ENCODE peak calls at places on chromosomes 6 and 20, in eight cellular contexts. One of them, this sample, is unnamed.

GRCh38 chr20:53831812-53832211 is 238.2 kb upstream of the ZNF217 start:
- DNase-seq in body of pancreas: no peak
- DNase-seq in breast epithelium: no peak
- DNase-seq in right lobe of liver: no peak
- DNase-seq in heart right ventricle: no peak
- DNase-seq in effector memory CD4-positive, alpha-beta T cell: no peak
- DNase-seq in fibroblast of lung: no peak
- DNase-seq in HCT116: no peak
- DNase-seq in this sample: no peak

GRCh38 chr20:14432597-14432996 is 95.2 kb upstream of the FLRT3 start:
- DNase-seq in body of pancreas: no peak
- DNase-seq in breast epithelium: no peak
- DNase-seq in right lobe of liver: no peak
- DNase-seq in heart right ventricle: no peak
- DNase-seq in effector memory CD4-positive, alpha-beta T cell: no peak
- DNase-seq in fibroblast of lung: no peak
- DNase-seq in HCT116: no peak
- DNase-seq in this sample: no peak

GRCh38 chr20:61886721-61887658 is 178.7 kb downstream of the TAF4 start:
- DNase-seq in body of pancreas: peak; percentile 32
- DNase-seq in breast epithelium: no peak
- DNase-seq in right lobe of liver: no peak
- DNase-seq in heart right ventricle: no peak
- DNase-seq in effector memory CD4-positive, alpha-beta T cell: no peak
- DNase-seq in fibroblast of lung: peak; percentile 46
- DNase-seq in HCT116: peak; percentile 23
- DNase-seq in this sample: no peak

GRCh38 chr20:50477260-50477659 is 32.9 kb upstream of the PTPN1 start:
- DNase-seq in body of pancreas: no peak
- DNase-seq in breast epithelium: no peak
- DNase-seq in right lobe of liver: no peak
- DNase-seq in heart right ventricle: no peak
- DNase-seq in effector memory CD4-positive, alpha-beta T cell: no peak
- DNase-seq in fibroblast of lung: no peak
- DNase-seq in HCT116: no peak
- DNase-seq in this sample: no peak

GRCh38 chr6:151722342-151722741 is 85.1 kb upstream of the ESR1 start:
- DNase-seq in body of pancreas: no peak
- DNase-seq in breast epithelium: no peak
- DNase-seq in right lobe of liver: no peak
- DNase-seq in heart right ventricle: no peak
- DNase-seq in effector memory CD4-positive, alpha-beta T cell: no peak
- DNase-seq in fibroblast of lung: no peak
- DNase-seq in HCT116: no peak
- DNase-seq in this sample: no peak

GRCh38 chr20:48352042-48352441 is 475.8 kb downstream of the PREX1 start:
- DNase-seq in body of pancreas: no peak
- DNase-seq in breast epithelium: no peak
- DNase-seq in right lobe of liver: no peak
- DNase-seq in heart right ventricle: no peak
- DNase-seq in effector memory CD4-positive, alpha-beta T cell: no peak
- DNase-seq in fibroblast of lung: no peak
- DNase-seq in HCT116: no peak
- DNase-seq in this sample: no peak

GRCh38 chr20:51387125-51387865 is 155.2 kb downstream of the NFATC2 start:
- DNase-seq in body of pancreas: no peak
- DNase-seq in breast epithelium: no peak
- DNase-seq in right lobe of liver: no peak
- DNase-seq in heart right ventricle: no peak
- DNase-seq in effector memory CD4-positive, alpha-beta T cell: no peak
- DNase-seq in fibroblast of lung: no peak
- DNase-seq in HCT116: no peak
- DNase-seq in this sample: no peak

GRCh38 chr6:168035661-168036616 is 38.5 kb downstream of the KIF25 start:
- DNase-seq in body of pancreas: no peak
- DNase-seq in breast epithelium: no peak
- DNase-seq in right lobe of liver: no peak
- DNase-seq in heart right ventricle: peak; percentile 41
- DNase-seq in effector memory CD4-positive, alpha-beta T cell: no peak
- DNase-seq in fibroblast of lung: peak; percentile 40
- DNase-seq in HCT116: no peak
- DNase-seq in this sample: peak; percentile 62

GRCh38 chr6:166007349-166008263 is 160.0 kb downstream of the TBXT start:
- DNase-seq in body of pancreas: peak; percentile 52
- DNase-seq in breast epithelium: no peak
- DNase-seq in right lobe of liver: no peak
- DNase-seq in heart right ventricle: peak; percentile 67
- DNase-seq in effector memory CD4-positive, alpha-beta T cell: no peak
- DNase-seq in fibroblast of lung: peak; percentile 87
- DNase-seq in HCT116: no peak
- DNase-seq in this sample: no peak

GRCh38 chr6:52551483-52552277 is 25.2 kb downstream of the TRAM2 start:
- DNase-seq in body of pancreas: peak; percentile 76
- DNase-seq in breast epithelium: peak; percentile 65
- DNase-seq in right lobe of liver: peak; percentile 92
- DNase-seq in heart right ventricle: peak; percentile 69
- DNase-seq in effector memory CD4-positive, alpha-beta T cell: no peak
- DNase-seq in fibroblast of lung: peak; percentile 80
- DNase-seq in HCT116: no peak
- DNase-seq in this sample: no peak

GRCh38 chr6:80446454-80447045 is 340.1 kb downstream of the BCKDHB start:
- DNase-seq in body of pancreas: no peak
- DNase-seq in breast epithelium: no peak
- DNase-seq in right lobe of liver: no peak
- DNase-seq in heart right ventricle: no peak
- DNase-seq in effector memory CD4-positive, alpha-beta T cell: no peak
- DNase-seq in fibroblast of lung: no peak
- DNase-seq in HCT116: no peak
- DNase-seq in this sample: no peak

GRCh38 chr20:63576311-63576710 is 2.3 kb upstream of the HELZ2 start:
- DNase-seq in body of pancreas: no peak
- DNase-seq in breast epithelium: no peak
- DNase-seq in right lobe of liver: no peak
- DNase-seq in heart right ventricle: no peak
- DNase-seq in effector memory CD4-positive, alpha-beta T cell: no peak
- DNase-seq in fibroblast of lung: no peak
- DNase-seq in HCT116: no peak
- DNase-seq in this sample: no peak

GRCh38 chr6:90860822-90861601 is 274.1 kb upstream of the MAP3K7 start:
- DNase-seq in body of pancreas: no peak
- DNase-seq in breast epithelium: no peak
- DNase-seq in right lobe of liver: no peak
- DNase-seq in heart right ventricle: no peak
- DNase-seq in effector memory CD4-positive, alpha-beta T cell: no peak
- DNase-seq in fibroblast of lung: peak; percentile 3
- DNase-seq in HCT116: no peak
- DNase-seq in this sample: no peak

GRCh38 chr6:24906314-24906713 is 29.4 kb downstream of the RIPOR2 start:
- DNase-seq in body of pancreas: no peak
- DNase-seq in breast epithelium: no peak
- DNase-seq in right lobe of liver: no peak
- DNase-seq in heart right ventricle: no peak
- DNase-seq in effector memory CD4-positive, alpha-beta T cell: no peak
- DNase-seq in fibroblast of lung: no peak
- DNase-seq in HCT116: no peak
- DNase-seq in this sample: no peak
- H3K27ac ChIP-seq in body of pancreas: no peak overlapping the region
- H3K27ac ChIP-seq in breast epithelium: peak overlapping the region; percentile 36
- H3K27ac ChIP-seq in right lobe of liver: no peak overlapping the region
- H3K27ac ChIP-seq in heart right ventricle: no peak overlapping the region
- H3K27ac ChIP-seq in effector memory CD4-positive, alpha-beta T cell: peak overlapping the region; percentile 38
- H3K27ac ChIP-seq in fibroblast of lung: no peak overlapping the region
- H3K27ac ChIP-seq in HCT116: no peak overlapping the region
- H3K27ac ChIP-seq in this sample: no peak overlapping the region

DNA sequence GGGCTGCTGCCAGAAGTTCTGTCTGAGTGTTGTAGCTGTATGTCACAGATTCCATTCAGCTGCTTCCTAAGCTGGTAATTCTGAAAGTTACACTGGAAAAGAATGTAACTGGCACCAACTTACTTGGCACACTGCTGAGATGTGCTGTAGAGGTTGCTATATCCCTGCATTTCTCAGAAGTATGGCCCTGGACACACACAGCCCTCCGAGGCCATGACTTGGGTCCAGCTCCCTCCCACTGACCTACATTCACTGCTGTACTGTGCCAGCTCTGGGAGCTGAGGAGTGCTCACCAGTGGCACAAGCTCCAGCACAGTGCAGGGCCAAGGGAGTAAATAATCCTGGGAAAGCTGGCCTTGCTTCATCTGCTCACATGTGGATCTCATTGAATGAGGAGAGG is 25.8 kb upstream of the TMEM217 start:
- DNase-seq in body of pancreas: peak; percentile 60
- DNase-seq in breast epithelium: no peak
- DNase-seq in right lobe of liver: peak; percentile 94
- DNase-seq in heart right ventricle: peak; percentile 63
- DNase-seq in effector memory CD4-positive, alpha-beta T cell: no peak
- DNase-seq in fibroblast of lung: no peak
- DNase-seq in HCT116: no peak
- DNase-seq in this sample: no peak
- H3K27ac ChIP-seq in body of pancreas: no peak overlapping the region
- H3K27ac ChIP-seq in breast epithelium: peak overlapping the region; percentile 49
- H3K27ac ChIP-seq in right lobe of liver: peak overlapping the region; percentile 18
- H3K27ac ChIP-seq in heart right ventricle: peak overlapping the region; percentile 27
- H3K27ac ChIP-seq in effector memory CD4-positive, alpha-beta T cell: no peak overlapping the region
- H3K27ac ChIP-seq in fibroblast of lung: no peak overlapping the region
- H3K27ac ChIP-seq in HCT116: no peak overlapping the region
- H3K27ac ChIP-seq in this sample: peak overlapping the region; percentile 80

GRCh38 chr6:11288065-11288464 is 55.6 kb upstream of the NEDD9 start:
- DNase-seq in body of pancreas: no peak
- DNase-seq in breast epithelium: peak; percentile 63
- DNase-seq in right lobe of liver: no peak
- DNase-seq in heart right ventricle: no peak
- DNase-seq in effector memory CD4-positive, alpha-beta T cell: no peak
- DNase-seq in fibroblast of lung: no peak
- DNase-seq in HCT116: no peak
- DNase-seq in this sample: no peak

GRCh38 chr6:11282875-11283274 is 50.4 kb upstream of the NEDD9 start:
- DNase-seq in body of pancreas: no peak
- DNase-seq in breast epithelium: no peak
- DNase-seq in right lobe of liver: no peak
- DNase-seq in heart right ventricle: no peak
- DNase-seq in effector memory CD4-positive, alpha-beta T cell: no peak
- DNase-seq in fibroblast of lung: no peak
- DNase-seq in HCT116: no peak
- DNase-seq in this sample: no peak

GRCh38 chr6:11283629-11284028 is 51.2 kb upstream of the NEDD9 start:
- DNase-seq in body of pancreas: no peak
- DNase-seq in breast epithelium: no peak
- DNase-seq in right lobe of liver: no peak
- DNase-seq in heart right ventricle: no peak
- DNase-seq in effector memory CD4-positive, alpha-beta T cell: no peak
- DNase-seq in fibroblast of lung: no peak
- DNase-seq in HCT116: no peak
- DNase-seq in this sample: no peak

GRCh38 chr6:11282245-11282644 is 49.8 kb upstream of the NEDD9 start:
- DNase-seq in body of pancreas: no peak
- DNase-seq in breast epithelium: no peak
- DNase-seq in right lobe of liver: no peak
- DNase-seq in heart right ventricle: no peak
- DNase-seq in effector memory CD4-positive, alpha-beta T cell: no peak
- DNase-seq in fibroblast of lung: no peak
- DNase-seq in HCT116: no peak
- DNase-seq in this sample: no peak

DNA sequence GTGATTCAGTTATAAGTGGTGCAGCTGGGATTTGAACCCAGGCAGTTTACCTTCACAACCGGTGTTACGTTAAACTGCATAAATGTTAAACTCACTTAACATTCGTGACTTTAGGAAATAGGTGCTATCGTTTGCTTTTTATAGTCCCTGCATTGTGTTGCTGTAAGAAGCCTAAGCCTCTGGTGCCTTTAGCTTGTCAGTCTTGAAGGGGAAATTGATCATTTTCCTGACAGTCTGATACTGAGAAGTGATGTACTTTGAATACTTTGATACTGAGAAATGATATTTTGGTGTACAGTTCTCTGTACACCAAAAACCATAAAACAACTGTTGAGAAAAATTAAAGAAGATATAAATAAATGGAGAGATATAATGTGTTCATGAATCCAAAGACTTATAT is 52.5 kb upstream of the NEDD9 start:
- DNase-seq in body of pancreas: no peak
- DNase-seq in breast epithelium: no peak
- DNase-seq in right lobe of liver: no peak
- DNase-seq in heart right ventricle: no peak
- DNase-seq in effector memory CD4-positive, alpha-beta T cell: no peak
- DNase-seq in fibroblast of lung: no peak
- DNase-seq in HCT116: no peak
- DNase-seq in this sample: no peak
- H3K27ac ChIP-seq in body of pancreas: no peak overlapping the region
- H3K27ac ChIP-seq in breast epithelium: no peak overlapping the region
- H3K27ac ChIP-seq in right lobe of liver: no peak overlapping the region
- H3K27ac ChIP-seq in heart right ventricle: no peak overlapping the region
- H3K27ac ChIP-seq in effector memory CD4-positive, alpha-beta T cell: no peak overlapping the region
- H3K27ac ChIP-seq in fibroblast of lung: no peak overlapping the region
- H3K27ac ChIP-seq in HCT116: no peak overlapping the region
- H3K27ac ChIP-seq in this sample: no peak overlapping the region

GRCh38 chr6:143992285-143992684 is 15.8 kb downstream of the PLAGL1 start:
- DNase-seq in body of pancreas: no peak
- DNase-seq in breast epithelium: no peak
- DNase-seq in right lobe of liver: no peak
- DNase-seq in heart right ventricle: no peak
- DNase-seq in effector memory CD4-positive, alpha-beta T cell: no peak
- DNase-seq in fibroblast of lung: no peak
- DNase-seq in HCT116: no peak
- DNase-seq in this sample: no peak
- H3K27ac ChIP-seq in body of pancreas: no peak overlapping the region
- H3K27ac ChIP-seq in breast epithelium: no peak overlapping the region
- H3K27ac ChIP-seq in right lobe of liver: no peak overlapping the region
- H3K27ac ChIP-seq in heart right ventricle: no peak overlapping the region
- H3K27ac ChIP-seq in effector memory CD4-positive, alpha-beta T cell: no peak overlapping the region
- H3K27ac ChIP-seq in fibroblast of lung: no peak overlapping the region
- H3K27ac ChIP-seq in HCT116: no peak overlapping the region
- H3K27ac ChIP-seq in this sample: no peak overlapping the region

GRCh38 chr6:111650049-111650448 is 44.4 kb upstream of the TRAF3IP2 start:
- DNase-seq in body of pancreas: no peak
- DNase-seq in breast epithelium: no peak
- DNase-seq in right lobe of liver: no peak
- DNase-seq in heart right ventricle: no peak
- DNase-seq in effector memory CD4-positive, alpha-beta T cell: no peak
- DNase-seq in fibroblast of lung: no peak
- DNase-seq in HCT116: no peak
- DNase-seq in this sample: no peak
- H3K27ac ChIP-seq in body of pancreas: no peak overlapping the region
- H3K27ac ChIP-seq in breast epithelium: no peak overlapping the region
- H3K27ac ChIP-seq in right lobe of liver: no peak overlapping the region
- H3K27ac ChIP-seq in heart right ventricle: no peak overlapping the region
- H3K27ac ChIP-seq in effector memory CD4-positive, alpha-beta T cell: no peak overlapping the region
- H3K27ac ChIP-seq in fibroblast of lung: no peak overlapping the region
- H3K27ac ChIP-seq in HCT116: no peak overlapping the region
- H3K27ac ChIP-seq in this sample: no peak overlapping the region